ENCODE peak calls at places on chromosomes 4 and X, in eight cellular contexts. G is right cardiac atrium; Y is activated CD8-positive, alpha-beta memory T cell treated with anti-CD3 and anti-CD28 coated beads for 48 hours; E is substantia nigra; L is left kidney; F is NCI-H1417 treated with DMSO at 0.1 percent for 48 hours; H is upper lobe of right lung; X is fibroblast of lung. Q is an unnamed sample.

GRCh38 chr4:106062452-106062875 is 167.2 kb downstream of the NPNT start:
- DNase-seq in G (no peak), E (no peak), H (no peak), Y (no peak), F (no peak), L (peak), X (peak), Q (no peak)

GRCh38 chrX:15714529-15714928 is 23.5 kb upstream of the CA5B start:
- DNase-seq in G (peak), F (peak), H (no peak), L (peak), Y (no peak), X (no peak), E (peak), Q (peak)

GRCh38 chr4:91990726-91991125 is 313.0 kb upstream of the GRID2 start:
- DNase-seq in X (no peak), L (no peak), F (no peak), E (no peak), Y (no peak), H (no peak), G (no peak), Q (no peak)

GRCh38 chr4:151462554-151462953 is 53.6 kb downstream of the FHIP1A start:
- DNase-seq in G (no peak), H (no peak), X (no peak), Y (no peak), L (no peak), F (no peak), E (no peak), Q (no peak)

GRCh38 chrX:63349307-63349706 is 1.8 kb downstream of the SPIN4 start:
- DNase-seq in G (no peak), X (peak), F (no peak), H (no peak), E (no peak), Y (no peak), L (peak), Q (no peak)

GRCh38 chr4:2261110-2261852 is 628 bp downstream of the MXD4 start:
- DNase-seq in E (peak), Y (peak), F (no peak), X (peak), H (peak), L (peak), G (peak), Q (peak)

GRCh38 chr4:8337083-8337482 is 67.5 kb downstream of the HTRA3 start:
- DNase-seq in F (no peak), H (no peak), L (no peak), X (no peak), G (no peak), E (no peak), Y (no peak), Q (no peak)

GRCh38 chr4:913280-913618 is 18.9 kb downstream of the GAK start:
- DNase-seq in E (no peak), Y (no peak), G (no peak), H (peak), X (no peak), L (peak), F (no peak), Q (no peak)

GRCh38 chrX:106696502-106696901 is 30.0 kb upstream of the RNF128 start:
- DNase-seq in G (no peak), F (no peak), Y (no peak), X (no peak), H (no peak), L (no peak), E (no peak), Q (no peak)

GRCh38 chr4:77819409-77819835 is 254 bp upstream of the CNOT6L start:
- DNase-seq in L (peak), E (peak), H (peak), Y (no peak), F (no peak), X (no peak), G (no peak), Q (no peak)

GRCh38 chr4:111641813-111642579 is 503.3 kb upstream of the FAM241A start:
- DNase-seq in L (peak), G (peak), F (peak), Y (no peak), E (peak), H (no peak), X (peak), Q (peak)

GRCh38 chr4:142752331-142752830 is 93.7 kb downstream of the INPP4B start:
- DNase-seq in X (no peak), L (peak), Y (no peak), H (no peak), F (no peak), G (no peak), E (no peak), Q (no peak)

GRCh38 chrX:133294126-133294525 is 76.0 kb upstream of the TFDP3 start:
- DNase-seq in F (no peak), Y (no peak), H (no peak), G (no peak), L (no peak), E (no peak), X (peak), Q (no peak)

GRCh38 chr4:77073106-77073858 is 2.5 kb downstream of the CCNI start:
- DNase-seq in F (no peak), H (no peak), X (peak), Y (no peak), E (no peak), L (no peak), G (no peak), Q (no peak)

GRCh38 chr4:72375050-72375736 is 193.8 kb downstream of the ADAMTS3 start:
- DNase-seq in G (no peak), X (no peak), E (no peak), L (no peak), F (no peak), Y (no peak), H (no peak), Q (no peak)

GRCh38 chr4:41483771-41484170 is 54.2 kb upstream of the LIMCH1 start:
- DNase-seq in F (no peak), L (no peak), E (no peak), H (no peak), Y (no peak), G (no peak), X (no peak), Q (no peak)

GRCh38 chr4:155403886-155404285 is 27.1 kb upstream of the MAP9 start:
- DNase-seq in E (no peak), X (peak), G (no peak), L (peak), F (peak), Y (no peak), H (no peak), Q (no peak)